ENCODE peak calls at places on chromosomes 4 and X, in six cellular contexts. J, V, K, L, W and A are unnamed samples.

GRCh38 chr4:7244766-7245320 is 52.5 kb downstream of the SORCS2 start:
- DNase-seq in J (no peak), V (no peak), K (no peak), L (no peak), W (no peak), A (no peak)

GRCh38 chr4:98558366-98558765 is 100.0 kb downstream of the TSPAN5 start:
- DNase-seq in J (no peak), V (no peak), K (no peak), L (no peak), W (no peak), A (no peak)

GRCh38 chr4:89306486-89307184 is 965 bp downstream of the GPRIN3 start:
- DNase-seq in J (no peak), V (no peak), K (no peak), L (no peak), W (no peak), A (no peak)

GRCh38 chr4:145216532-145216931 is 36.1 kb upstream of the OTUD4 start:
- DNase-seq in J (peak), V (peak), K (no peak), L (no peak), W (peak), A (no peak)

GRCh38 chr4:72714482-72715279 is 145.7 kb upstream of the ADAMTS3 start:
- DNase-seq in J (no peak), V (no peak), K (no peak), L (no peak), W (no peak), A (no peak)

GRCh38 chr4:99457270-99457669 is 22.1 kb upstream of the ADH7 start:
- DNase-seq in J (no peak), V (no peak), K (no peak), L (no peak), W (no peak), A (no peak)

GRCh38 chrX:9765072-9765736 is 443 bp downstream of the GPR143 start:
- DNase-seq in J (no peak), V (no peak), K (no peak), L (no peak), W (no peak), A (no peak)

GRCh38 chrX:137032841-137033773 is 688 bp downstream of the GPR101 start:
- DNase-seq in J (no peak), V (no peak), K (no peak), L (no peak), W (no peak), A (no peak)

GRCh38 chr4:5051692-5052423 is 578 bp downstream of the STK32B start:
- DNase-seq in J (no peak), V (no peak), K (peak), L (no peak), W (peak), A (no peak)

GRCh38 chr4:118076958-118077766 is 42.9 kb downstream of the NDST3 start:
- DNase-seq in J (peak), V (peak), K (no peak), L (no peak), W (peak), A (no peak)

GRCh38 chr4:165433529-165433928 is 54.7 kb downstream of the CPE start:
- DNase-seq in J (no peak), V (peak), K (no peak), L (no peak), W (no peak), A (no peak)

GRCh38 chrX:2696698-2697215 is 5.7 kb downstream of the CD99 start:
- DNase-seq in J (peak), V (peak), K (peak), L (no peak), W (peak), A (no peak)